ENCODE peak calls at places on chromosomes 1 and 21, in seven cellular contexts. F is uterus, A is mammary epithelial cell, J is heart right ventricle, K is OCI-LY7, G is sigmoid colon, R is BJ. O is an unnamed sample.

GRCh38 chr1:47174621-47175020 is 15.2 kb downstream of the PDZK1IP1 start:
- DNase-seq in F (no peak), A (no peak), J (no peak), K (no peak), G (no peak), R (no peak), O (no peak)

GRCh38 chr1:221093903-221094865 is 214.9 kb downstream of the HLX start:
- DNase-seq in F (no peak), A (no peak), J (no peak), K (no peak), G (no peak), R (no peak), O (no peak)

GRCh38 chr1:21647431-21648373 is 21.5 kb downstream of the RAP1GAP start:
- DNase-seq in F (no peak), A (peak; percentile 33), J (no peak), K (peak; percentile 57), G (no peak), R (no peak), O (no peak)

GRCh38 chr1:237901284-237901870 is 10.7 kb upstream of the ZP4 start:
- DNase-seq in F (no peak), A (peak; percentile 48), J (no peak), K (peak; percentile 16), G (no peak), R (no peak), O (no peak)

GRCh38 chr1:118077331-118078055 is 107.5 kb downstream of the SPAG17 start:
- DNase-seq in F (no peak), A (peak; percentile 28), J (no peak), K (no peak), G (no peak), R (no peak), O (no peak)

GRCh38 chr1:65948609-65949229 is 156.0 kb downstream of the PDE4B start:
- DNase-seq in F (peak; percentile 23), A (no peak), J (no peak), K (no peak), G (no peak), R (no peak), O (no peak)

GRCh38 chr1:27342391-27342777 is 562 bp downstream of the SYTL1 start:
- DNase-seq in F (no peak), A (no peak), J (no peak), K (peak; percentile 51), G (no peak), R (no peak), O (no peak)

GRCh38 chr1:209601809-209602657 is 18.5 kb downstream of the CAMK1G start:
- DNase-seq in F (no peak), A (peak; percentile 61), J (no peak), K (peak; percentile 15), G (no peak), R (no peak), O (no peak)

GRCh38 chr21:36890086-36890485 is 76.4 kb downstream of the HLCS start:
- DNase-seq in F (no peak), A (no peak), J (no peak), K (no peak), G (no peak), R (no peak), O (no peak)

GRCh38 chr1:151175910-151176309 is at the start of gene TMOD4:
- DNase-seq in F (no peak), A (no peak), J (no peak), K (peak; percentile 51), G (no peak), R (no peak), O (no peak)

GRCh38 chr1:53737648-53738204 is 1.2 kb downstream of the GLIS1 start:
- DNase-seq in F (no peak), A (no peak), J (peak; percentile 21), K (no peak), G (no peak), R (no peak), O (no peak)

GRCh38 chr21:38806153-38806941 is 618 bp downstream of the ETS2 start:
- DNase-seq in F (no peak), A (no peak), J (peak; percentile 54), K (peak; percentile 56), G (peak; percentile 78), R (no peak), O (no peak)

GRCh38 chr21:38806942-38807284 is 1.2 kb downstream of the ETS2 start:
- DNase-seq in F (no peak), A (no peak), J (no peak), K (no peak), G (no peak), R (no peak), O (no peak)

GRCh38 chr21:38804617-38805281 is 980 bp upstream of the ETS2 start:
- DNase-seq in F (peak; percentile 72), A (no peak), J (peak; percentile 83), K (no peak), G (peak; percentile 92), R (no peak), O (peak; percentile 10)

GRCh38 chr21:38804030-38804616 is 1.6 kb upstream of the ETS2 start:
- DNase-seq in F (no peak), A (no peak), J (no peak), K (no peak), G (no peak), R (no peak), O (no peak)

DNA sequence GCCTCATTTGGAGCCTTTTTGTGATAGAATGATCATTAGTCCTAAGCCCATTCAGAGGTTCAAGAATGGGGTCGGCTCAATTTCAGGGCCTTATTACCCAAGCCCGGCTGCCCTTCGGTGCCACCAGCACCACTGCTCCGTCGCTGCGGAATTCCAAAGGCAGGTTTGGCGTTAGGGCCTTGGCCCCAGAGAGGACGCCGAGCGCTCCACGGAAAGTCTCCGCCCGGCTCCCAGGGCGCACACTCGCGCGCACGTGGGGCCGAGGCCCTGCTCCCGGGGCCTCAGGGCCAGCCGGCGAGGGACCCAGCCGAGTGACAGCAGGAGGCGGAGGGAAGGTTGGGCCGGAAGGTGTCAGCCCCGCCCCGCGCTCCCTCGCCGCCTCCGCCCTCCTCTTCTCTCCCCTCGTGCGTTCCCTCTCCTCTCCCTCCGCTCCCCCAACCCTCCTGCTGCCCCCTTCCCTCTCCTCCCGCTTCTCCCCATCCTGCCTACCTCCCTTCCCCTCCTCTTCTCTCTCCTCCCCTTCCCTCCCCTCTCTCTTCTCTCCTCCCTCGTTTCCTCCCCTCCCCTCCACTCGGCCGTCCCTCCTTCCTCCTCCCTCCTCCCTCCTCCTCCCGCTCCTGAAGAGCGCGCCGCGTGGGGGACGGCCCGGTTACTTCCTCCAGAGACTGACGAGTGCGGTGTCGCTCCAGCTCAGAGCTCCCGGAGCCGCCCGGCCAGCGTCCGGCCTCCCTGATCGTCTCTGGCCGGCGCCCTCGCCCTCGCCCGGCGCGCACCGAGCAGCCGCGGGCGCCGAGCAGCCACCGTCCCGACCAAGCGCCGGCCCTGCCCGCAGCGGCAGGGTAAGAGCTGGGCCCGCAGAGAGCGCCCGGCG is at the start of gene ETS2:
- DNase-seq in F (peak; percentile 92), A (peak; percentile 92), J (peak; percentile 91), K (peak; percentile 83), G (peak; percentile 97), R (no peak), O (peak; percentile 33)
- TF ChIP-seq CTCF in F (peak; percentile 36), A (no peak), J (no peak), K (peak; percentile 35), G (no peak), R (no peak), O (no peak)

GRCh38 chr1:112815376-112815775 is 100.2 kb upstream of the PPM1J start:
- DNase-seq in F (no peak), A (no peak), J (no peak), K (no peak), G (no peak), R (no peak), O (no peak)

GRCh38 chr1:112817555-112818373 is 102.6 kb upstream of the PPM1J start:
- DNase-seq in F (no peak), A (no peak), J (no peak), K (no peak), G (no peak), R (no peak), O (no peak)

DNA sequence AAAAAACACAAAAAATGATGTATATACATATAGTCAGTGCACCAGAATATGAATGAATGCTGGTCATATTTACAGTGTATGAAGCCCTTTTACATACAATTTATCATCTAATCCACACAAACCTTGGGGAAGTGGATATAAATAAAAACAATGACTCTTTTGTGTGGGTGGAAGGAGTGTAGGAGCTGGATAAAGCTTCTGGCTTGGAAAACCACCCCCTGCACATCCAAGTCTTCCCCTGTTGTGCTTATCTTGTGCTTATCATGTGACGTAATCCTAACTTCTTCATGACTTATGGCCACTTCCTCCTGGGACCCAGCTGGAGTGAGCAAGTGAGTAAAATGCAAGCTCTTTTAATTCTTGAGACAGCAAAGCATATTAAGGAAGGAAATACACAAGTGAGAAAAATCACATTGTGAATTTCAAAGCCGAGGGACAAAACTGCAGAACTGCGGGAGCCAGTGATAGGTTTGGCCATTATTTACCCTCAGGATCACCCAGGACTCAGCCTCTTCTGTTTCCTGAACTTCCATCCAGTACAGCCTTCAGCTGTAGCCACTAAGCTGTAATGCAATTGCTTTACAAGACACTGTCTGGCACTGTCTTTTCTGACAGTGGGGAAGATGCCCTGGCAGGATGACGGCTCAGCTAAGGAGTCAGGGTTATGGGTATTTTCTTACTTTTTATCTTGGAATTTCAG is 104.0 kb upstream of the PPM1J start:
- DNase-seq in F (no peak), A (no peak), J (no peak), K (no peak), G (no peak), R (no peak), O (no peak)
- H3K4me3 ChIP-seq in F (no peak overlapping the region), A (no peak overlapping the region), J (no peak overlapping the region), K (no peak overlapping the region), G (no peak overlapping the region), R (no peak overlapping the region), O (no peak overlapping the region)

DNA sequence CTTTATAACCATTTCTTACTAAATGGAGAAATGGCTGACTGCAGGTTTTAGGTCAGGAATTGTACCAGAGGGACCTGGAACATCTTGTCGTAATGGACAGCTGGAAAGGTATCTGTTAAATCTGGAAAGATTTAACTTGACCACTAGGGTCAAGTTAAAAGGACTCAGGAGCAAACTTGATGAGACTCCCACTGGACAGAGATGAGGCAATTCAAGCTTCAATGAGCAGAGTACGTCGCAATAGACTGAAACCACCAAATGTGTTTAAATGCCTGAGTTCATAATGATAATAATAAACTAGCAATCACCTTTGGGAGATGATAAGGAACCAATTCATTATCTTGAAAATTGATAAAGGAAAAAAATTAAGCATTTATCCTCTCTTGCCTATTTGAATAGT is 8.7 kb downstream of the IFNLR1 start:
- DNase-seq in F (no peak), A (no peak), J (no peak), K (no peak), G (no peak), R (no peak), O (no peak)
- TF ChIP-seq CTCF in F (no peak), A (no peak), J (no peak), K (no peak), G (no peak), R (no peak), O (no peak)

GRCh38 chr1:236035681-236036101 is 29.2 kb downstream of the NID1 start:
- DNase-seq in F (peak; percentile 67), A (no peak), J (no peak), K (no peak), G (peak; percentile 91), R (peak; percentile 13), O (no peak)

GRCh38 chr1:236038034-236038433 is 26.9 kb downstream of the NID1 start:
- DNase-seq in F (no peak), A (no peak), J (no peak), K (no peak), G (peak; percentile 54), R (no peak), O (no peak)

GRCh38 chr1:236029428-236029940 is 35.4 kb downstream of the NID1 start:
- DNase-seq in F (peak; percentile 13), A (no peak), J (no peak), K (no peak), G (peak; percentile 62), R (no peak), O (no peak)

GRCh38 chr1:236030572-236030971 is 34.3 kb downstream of the NID1 start:
- DNase-seq in F (no peak), A (no peak), J (no peak), K (no peak), G (no peak), R (no peak), O (no peak)

GRCh38 chr1:236033336-236033735 is 31.6 kb downstream of the NID1 start:
- DNase-seq in F (no peak), A (no peak), J (no peak), K (no peak), G (peak; percentile 55), R (no peak), O (no peak)
- H3K4me3 ChIP-seq in F (no peak overlapping the region), A (no peak overlapping the region), J (no peak overlapping the region), K (no peak overlapping the region), G (no peak overlapping the region), R (no peak overlapping the region), O (no peak overlapping the region)

O was measured in GM12864.